ENCODE peak calls at places on chromosomes 3 and 15, in nine cellular contexts. O, Q, B, T, W, U, K, D and N are unnamed samples. For H3K9me2, the result is how much of the 10 kb centered on the place peaks cover.

GRCh38 chr15:41473418-41473817 is 20.3 kb upstream of the ITPKA start:
- DNase-seq in Q (no peak), O (no peak), T (no peak), U (no peak), B (no peak), D (no peak), K (no peak), W (no peak), N (no peak)

GRCh38 chr3:38843898-38844297 is 27.9 kb upstream of the SCN10A start:
- DNase-seq in B (peak), U (no peak), K (peak), D (peak), Q (no peak), T (peak), W (peak), O (peak), N (peak)

GRCh38 chr3:173008978-173009377 is 132.1 kb downstream of the SPATA16 start:
- DNase-seq in W (no peak), O (no peak), K (no peak), B (no peak), D (no peak), T (no peak), Q (no peak), U (no peak), N (no peak)

GRCh38 chr15:66846031-66846430 is 144.0 kb downstream of the SMAD6 start:
- DNase-seq in W (no peak), K (no peak), Q (no peak), T (no peak), D (no peak), U (no peak), B (no peak), O (no peak), N (no peak)

GRCh38 chr3:144429719-144430121 is 458.1 kb downstream of the DIPK2A start:
- DNase-seq in O (no peak), Q (no peak), K (no peak), W (peak), B (peak), D (no peak), T (no peak), U (peak), N (no peak)

GRCh38 chr15:79606831-79607355 is 174.8 kb downstream of the MINAR1 start:
- DNase-seq in W (no peak), D (no peak), B (no peak), T (no peak), U (no peak), Q (no peak), O (no peak), K (no peak), N (no peak)

GRCh38 chr15:98548172-98548971 is 100.0 kb upstream of the IGF1R start:
- DNase-seq in B (no peak), D (peak), T (peak), Q (no peak), K (no peak), U (no peak), O (no peak), W (peak), N (no peak)

GRCh38 chr3:8416965-8417364 is 84.7 kb upstream of the LMCD1 start:
- DNase-seq in B (peak), Q (no peak), W (peak), K (peak), O (peak), D (no peak), U (no peak), T (peak), N (peak)

GRCh38 chr15:47473857-47474256 is 243.4 kb upstream of the SEMA6D start:
- DNase-seq in O (no peak), K (no peak), Q (no peak), D (no peak), W (no peak), U (no peak), T (no peak), B (no peak), N (no peak)

DNA sequence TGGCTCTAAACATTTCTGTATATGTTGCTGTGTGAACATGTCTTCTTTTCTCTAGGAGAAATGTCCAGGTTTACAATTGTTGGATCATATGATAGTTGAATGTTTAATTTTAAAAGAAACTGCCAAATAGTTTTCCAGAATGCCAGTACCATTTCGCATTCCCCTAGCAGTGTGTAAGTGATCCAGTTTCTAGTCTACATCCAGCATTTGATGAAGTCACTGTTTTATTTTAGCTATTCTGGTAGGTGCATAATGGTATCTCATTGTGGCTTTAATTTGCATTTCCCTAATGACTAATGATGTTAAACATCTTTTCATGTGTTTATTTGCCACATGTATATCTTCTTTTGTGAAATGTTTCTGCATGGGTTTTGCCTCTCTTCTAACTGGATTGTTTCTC is 68.7 kb downstream of the VPS8 start:
- DNase-seq in B (no peak), K (no peak), W (no peak), U (no peak), D (no peak), T (no peak), O (no peak), Q (no peak), N (no peak)
- H3K27ac ChIP-seq in B (no peak), K (no peak), W (no peak), U (no peak), D (no peak), T (no peak), O (no peak), Q (no peak), N (no peak)

DNA sequence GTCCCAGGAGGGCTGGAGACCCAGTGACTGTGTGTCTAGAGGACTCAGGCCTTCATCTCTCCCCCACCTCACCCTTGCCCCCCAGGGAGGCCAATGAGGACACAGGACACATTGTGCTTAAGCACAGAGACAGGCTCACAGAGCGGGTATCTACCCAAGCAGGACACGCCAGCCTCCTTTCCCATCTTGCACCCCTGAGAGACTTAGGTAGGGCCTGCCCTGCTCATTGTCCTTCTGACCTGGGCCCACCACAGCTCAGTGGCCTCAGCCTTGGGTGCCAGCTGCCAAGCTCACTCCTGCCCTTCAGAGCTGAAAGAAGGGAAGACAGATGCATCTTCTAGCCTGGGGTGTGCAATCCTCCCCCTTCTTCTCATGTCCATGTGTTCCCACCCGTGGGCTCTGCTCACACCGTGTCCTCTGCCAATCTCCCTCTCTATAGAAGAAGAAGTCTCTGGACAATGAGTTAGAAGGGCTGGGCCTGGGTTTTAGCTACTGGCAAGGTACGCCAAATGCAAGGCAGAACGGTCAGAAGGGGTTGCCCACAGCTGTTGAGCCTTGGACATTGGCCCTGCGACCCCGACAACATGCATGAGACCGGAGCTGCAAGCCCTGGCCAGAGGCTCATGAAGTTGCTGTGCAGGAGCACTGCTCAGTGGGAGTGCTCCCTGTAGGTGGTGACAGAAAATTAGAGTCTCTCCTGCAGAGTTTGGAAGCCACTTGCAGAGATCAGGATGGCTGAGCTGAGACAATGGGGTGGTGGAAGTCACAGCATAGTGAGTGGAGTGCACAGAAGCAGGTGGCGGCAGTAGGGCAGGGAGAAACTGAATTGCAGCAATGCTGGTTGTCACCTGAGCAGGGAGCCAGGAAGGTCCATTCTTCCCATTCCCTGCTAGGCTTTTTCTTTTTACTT is 32.8 kb downstream of the ACSBG1 start:
- DNase-seq in T (no peak), Q (no peak), K (no peak), O (no peak), D (peak), W (no peak), U (no peak), B (no peak), N (no peak)
- H3K9me2 ChIP-seq in T (under half), Q (under half), K (under half), O (under half), D (under half), W (under half), U (under half), B (under half), N (under half)

GRCh38 chr3:56917337-56917697 is 115.6 kb upstream of the ARHGEF3 start:
- DNase-seq in W (no peak), K (peak), B (no peak), O (no peak), U (no peak), D (no peak), T (no peak), Q (no peak), N (no peak)
- H3K27ac ChIP-seq in W (no peak), K (peak), B (no peak), O (no peak), U (no peak), D (no peak), T (no peak), Q (peak), N (peak)

GRCh38 chr3:11117591-11117990 is 36.7 kb upstream of the HRH1 start:
- DNase-seq in K (no peak), B (no peak), U (no peak), O (no peak), W (no peak), D (no peak), Q (no peak), T (no peak), N (no peak)
- H3K9me2 ChIP-seq in K (under half), B (under half), U (under half), O (under half), W (under half), D (under half), Q (under half), T (under half), N (under half)

GRCh38 chr3:182965861-182966366 is 14.4 kb downstream of the DCUN1D1 start:
- DNase-seq in T (no peak), O (no peak), U (no peak), Q (no peak), B (no peak), K (no peak), D (no peak), W (no peak), N (no peak)
- H3K27ac ChIP-seq in T (no peak), O (no peak), U (no peak), Q (no peak), B (no peak), K (no peak), D (no peak), W (no peak), N (peak)

DNA sequence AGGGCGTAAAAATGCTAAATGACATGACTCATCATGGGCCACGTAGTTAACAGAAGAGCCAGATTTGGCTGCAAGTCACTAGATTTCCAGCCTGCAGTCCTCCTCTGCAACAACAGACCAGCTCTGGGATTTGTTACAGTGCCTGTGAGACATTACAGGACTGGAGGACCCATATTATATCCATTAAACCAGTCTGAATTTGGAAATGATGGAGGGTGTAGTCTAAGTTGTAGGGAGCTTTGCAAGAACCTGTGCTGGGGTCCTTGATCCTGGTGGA is 10.8 kb downstream of the ZNF774 start:
- DNase-seq in Q (no peak), O (no peak), K (no peak), B (peak), U (peak), W (no peak), T (peak), D (no peak), N (no peak)
- H3K9me2 ChIP-seq in Q (under half), O (under half), K (under half), B (under half), U (under half), W (under half), T (under half), D (under half), N (under half)

GRCh38 chr15:43493687-43494472 is 924 bp upstream of the TP53BP1 start:
- DNase-seq in K (no peak), B (no peak), Q (no peak), D (no peak), O (no peak), T (no peak), W (no peak), U (no peak), N (peak)
- H3K27ac ChIP-seq in K (no peak), B (no peak), Q (no peak), D (peak), O (no peak), T (peak), W (no peak), U (no peak), N (no peak)